ENCODE peak calls at places on chromosomes 1 and 21, in nine cellular contexts. F, Q, O, H, T, M, Y, I and W are unnamed samples.

GRCh38 chr21:44571296-44571695 is 2.2 kb upstream of the KRTAP10-4 start:
- DNase-seq in F (no peak), Q (no peak), O (no peak), H (no peak), T (no peak), M (no peak), Y (no peak), I (no peak), W (no peak)

GRCh38 chr1:38656741-38657140 is 202.8 kb downstream of the RRAGC start:
- DNase-seq in F (no peak), Q (no peak), O (no peak), H (no peak), T (no peak), M (no peak), Y (no peak), I (no peak), W (no peak)

GRCh38 chr1:102970496-102971078 is 137.7 kb downstream of the COL11A1 start:
- DNase-seq in F (peak), Q (peak), O (peak), H (peak), T (peak), M (no peak), Y (peak), I (no peak), W (no peak)

GRCh38 chr1:203402609-203403337 is 51.9 kb upstream of the FMOD start:
- DNase-seq in F (peak), Q (no peak), O (peak), H (no peak), T (no peak), M (no peak), Y (peak), I (no peak), W (no peak)

GRCh38 chr1:32725595-32725942 is 23.0 kb upstream of the SYNC start:
- DNase-seq in F (no peak), Q (no peak), O (no peak), H (no peak), T (no peak), M (no peak), Y (no peak), I (no peak), W (no peak)

GRCh38 chr1:86201321-86201720 is 44.7 kb upstream of the COL24A1 start:
- DNase-seq in F (no peak), Q (no peak), O (no peak), H (no peak), T (no peak), M (no peak), Y (peak), I (no peak), W (no peak)

GRCh38 chr1:241343956-241344355 is 13.0 kb downstream of the RGS7 start:
- DNase-seq in F (no peak), Q (no peak), O (no peak), H (no peak), T (no peak), M (no peak), Y (no peak), I (no peak), W (no peak)

GRCh38 chr1:213899413-213899812 is 88.4 kb upstream of the PROX1 start:
- DNase-seq in F (no peak), Q (no peak), O (no peak), H (no peak), T (no peak), M (no peak), Y (no peak), I (no peak), W (no peak)

GRCh38 chr1:7643445-7643844 is 127.7 kb upstream of the VAMP3 start:
- DNase-seq in F (no peak), Q (no peak), O (no peak), H (no peak), T (no peak), M (no peak), Y (no peak), I (no peak), W (no peak)

GRCh38 chr1:15328785-15329480 is 80.8 kb upstream of the EFHD2 start:
- DNase-seq in F (peak), Q (no peak), O (no peak), H (peak), T (no peak), M (peak), Y (peak), I (peak), W (no peak)

GRCh38 chr1:11784993-11785769 is 20.6 kb downstream of the MTHFR start:
- DNase-seq in F (peak), Q (peak), O (peak), H (peak), T (peak), M (peak), Y (no peak), I (peak), W (peak)

GRCh38 chr1:33377750-33378149 is 53.1 kb downstream of the PHC2 start:
- DNase-seq in F (no peak), Q (no peak), O (no peak), H (no peak), T (no peak), M (no peak), Y (peak), I (no peak), W (no peak)

GRCh38 chr1:97050501-97050900 is 328.9 kb downstream of the PTBP2 start:
- DNase-seq in F (peak), Q (peak), O (no peak), H (no peak), T (peak), M (no peak), Y (peak), I (no peak), W (no peak)

GRCh38 chr1:93988634-93989350 is 79.6 kb upstream of the GCLM start:
- DNase-seq in F (peak), Q (no peak), O (peak), H (no peak), T (no peak), M (no peak), Y (peak), I (no peak), W (no peak)

GRCh38 chr1:59672851-59673574 is 141.7 kb upstream of the HOOK1 start:
- DNase-seq in F (peak), Q (peak), O (peak), H (no peak), T (no peak), M (no peak), Y (peak), I (no peak), W (no peak)

GRCh38 chr1:226064816-226065248 is 2.3 kb downstream of the H3-3A start:
- DNase-seq in F (peak), Q (peak), O (peak), H (peak), T (peak), M (peak), Y (peak), I (peak), W (peak)

GRCh38 chr1:2374260-2375155 is 16.8 kb downstream of the MORN1 start:
- DNase-seq in F (no peak), Q (no peak), O (no peak), H (no peak), T (no peak), M (no peak), Y (no peak), I (no peak), W (no peak)

GRCh38 chr1:33021567-33022431 is 14.9 kb downstream of the AK2 start:
- DNase-seq in F (no peak), Q (no peak), O (no peak), H (no peak), T (no peak), M (no peak), Y (no peak), I (no peak), W (no peak)

GRCh38 chr1:20119351-20119750 is at the start of gene PLA2G2D:
- DNase-seq in F (no peak), Q (no peak), O (no peak), H (no peak), T (no peak), M (no peak), Y (no peak), I (no peak), W (no peak)

GRCh38 chr1:53608676-53609075 is 130.3 kb downstream of the GLIS1 start:
- DNase-seq in F (no peak), Q (no peak), O (no peak), H (no peak), T (no peak), M (no peak), Y (no peak), I (no peak), W (no peak)

DNA sequence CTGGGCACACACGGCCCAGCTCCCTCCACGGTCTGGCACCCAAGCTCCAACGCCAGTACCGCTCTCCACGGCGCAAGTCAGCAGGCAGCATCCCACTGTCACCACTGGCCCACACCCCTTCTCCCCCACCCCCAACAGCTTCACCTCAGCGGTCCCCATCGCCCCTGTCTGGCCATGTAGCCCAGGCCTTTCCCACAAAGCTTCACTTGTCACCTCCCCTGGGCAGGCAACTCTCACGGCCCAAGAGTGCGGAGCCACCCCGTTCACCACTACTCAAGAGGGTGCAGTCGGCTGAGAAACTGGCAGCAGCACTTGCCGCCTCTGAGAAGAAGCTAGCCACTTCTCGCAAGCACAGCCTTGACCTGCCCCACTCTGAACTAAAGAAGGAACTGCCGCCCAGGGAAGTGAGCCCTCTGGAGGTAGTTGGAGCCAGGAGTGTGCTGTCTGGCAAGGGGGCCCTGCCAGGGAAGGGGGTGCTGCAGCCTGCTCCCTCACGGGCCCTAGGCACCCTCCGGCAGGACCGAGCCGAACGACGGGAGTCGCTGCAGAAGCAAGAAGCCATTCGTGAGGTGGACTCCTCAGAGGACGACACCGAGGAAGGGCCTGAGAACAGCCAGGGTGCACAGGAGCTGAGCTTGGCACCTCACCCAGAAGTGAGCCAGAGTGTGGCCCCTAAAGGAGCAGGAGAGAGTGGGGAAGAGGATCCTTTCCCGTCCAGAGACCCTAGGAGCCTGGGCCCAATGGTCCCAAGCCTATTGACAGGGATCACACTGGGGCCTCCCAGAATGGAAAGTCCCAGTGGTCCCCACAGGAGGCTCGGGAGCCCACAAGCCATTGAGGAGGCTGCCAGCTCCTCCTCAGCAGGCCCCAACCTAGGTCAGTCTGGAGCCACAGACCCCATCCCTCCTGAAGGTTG is 97.6 kb downstream of the PIK3R3 start:
- DNase-seq in F (no peak), Q (peak), O (no peak), H (no peak), T (no peak), M (peak), Y (no peak), I (no peak), W (no peak)
- TF ChIP-seq CTCF in F (no peak), Q (peak), O (no peak), H (no peak), T (no peak), M (peak), Y (no peak), I (no peak), W (no peak)

GRCh38 chr1:6041432-6042062 is 4.1 kb upstream of the KCNAB2 start:
- DNase-seq in F (peak), Q (peak), O (no peak), H (no peak), T (peak), M (no peak), Y (no peak), I (peak), W (peak)
- TF ChIP-seq CTCF in F (peak), Q (peak), O (peak), H (peak), T (peak), M (no peak), Y (peak), I (peak), W (peak)

DNA sequence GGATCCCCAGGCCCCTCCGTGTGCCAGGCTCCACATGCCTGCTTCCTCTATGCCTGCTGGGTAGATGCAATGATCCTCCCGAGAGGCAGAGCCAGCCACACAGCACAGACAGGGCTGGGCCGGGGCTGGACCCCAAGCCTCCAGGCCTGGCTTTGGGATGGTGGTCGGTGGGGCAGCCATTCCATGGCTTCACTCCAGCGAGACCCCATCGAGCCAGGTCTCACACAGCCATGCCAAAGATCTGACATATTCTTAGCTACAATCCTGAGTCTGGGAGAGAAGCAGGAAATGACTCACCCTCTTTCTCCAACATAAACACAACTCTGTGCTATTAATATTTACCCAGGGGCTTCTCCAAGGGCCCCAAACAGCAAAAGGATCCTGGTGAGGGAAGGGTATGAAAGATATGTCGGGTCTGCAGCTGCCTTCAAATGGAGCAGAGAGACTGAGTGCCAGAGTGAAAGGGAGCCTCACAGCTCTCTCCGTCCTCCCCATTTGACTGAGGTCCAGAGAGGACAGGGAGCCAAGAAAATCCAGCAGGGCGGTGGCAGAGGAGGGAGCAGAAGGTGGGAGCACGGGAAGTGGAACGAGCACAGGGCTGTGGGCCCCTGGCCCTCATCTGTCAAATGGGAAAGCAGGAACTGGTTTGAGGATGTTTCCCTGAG is 639.5 kb downstream of the MATN1 start:
- DNase-seq in F (peak), Q (no peak), O (peak), H (no peak), T (peak), M (peak), Y (peak), I (no peak), W (no peak)
- TF ChIP-seq CTCF in F (no peak), Q (no peak), O (no peak), H (no peak), T (no peak), M (no peak), Y (no peak), I (no peak), W (no peak)

GRCh38 chr1:238710697-238711096 is 675.7 kb upstream of the CHRM3 start:
- DNase-seq in F (peak), Q (peak), O (no peak), H (no peak), T (no peak), M (no peak), Y (no peak), I (no peak), W (no peak)
- TF ChIP-seq CTCF in F (peak), Q (peak), O (no peak), H (no peak), T (no peak), M (no peak), Y (no peak), I (no peak), W (no peak)

GRCh38 chr1:158652721-158653334 is 33.7 kb downstream of the SPTA1 start:
- DNase-seq in F (no peak), Q (no peak), O (no peak), H (no peak), T (no peak), M (no peak), Y (no peak), I (no peak), W (no peak)
- TF ChIP-seq CTCF in F (no peak), Q (no peak), O (no peak), H (no peak), T (no peak), M (no peak), Y (no peak), I (no peak), W (no peak)

GRCh38 chr1:118461154-118461553 is 276.1 kb upstream of the SPAG17 start:
- DNase-seq in F (peak), Q (peak), O (no peak), H (no peak), T (no peak), M (no peak), Y (no peak), I (no peak), W (no peak)
- TF ChIP-seq CTCF in F (peak), Q (peak), O (no peak), H (no peak), T (no peak), M (no peak), Y (no peak), I (no peak), W (no peak)